ENCODE peak calls at places on chromosomes 1 and 21, in five cellular contexts. U, J, M, C and P are unnamed samples.

GRCh38 chr1:155860939-155861496 is 1.7 kb downstream of the SYT11 start:
- DNase-seq in U (no peak), J (no peak), M (no peak), C (no peak), P (no peak)

GRCh38 chr1:154502066-154502741 is at the start of the genes SHE and TDRD10:
- DNase-seq in U (no peak), J (no peak), M (peak), C (no peak), P (no peak)

GRCh38 chr1:192311281-192311680 is 5.5 kb upstream of the RGS21 start:
- DNase-seq in U (peak), J (peak), M (no peak), C (no peak), P (peak)

GRCh38 chr1:178693368-178693767 is 31.7 kb upstream of the RALGPS2 start:
- DNase-seq in U (peak), J (peak), M (no peak), C (peak), P (no peak)

GRCh38 chr1:202576816-202577215 is 133.4 kb downstream of the SYT2 start:
- DNase-seq in U (peak), J (no peak), M (no peak), C (no peak), P (peak)

GRCh38 chr1:113904292-113904673 is 316 bp downstream of the AP4B1 start:
- DNase-seq in U (no peak), J (no peak), M (peak), C (no peak), P (no peak)

GRCh38 chr1:8660455-8660854 is 157.0 kb downstream of the RERE start:
- DNase-seq in U (no peak), J (no peak), M (peak), C (no peak), P (no peak)

GRCh38 chr1:26252718-26253117 is 18.7 kb downstream of the CEP85 start:
- DNase-seq in U (no peak), J (no peak), M (no peak), C (no peak), P (no peak)

GRCh38 chr1:57963545-57963944 is 539.7 kb upstream of the DAB1 start:
- DNase-seq in U (no peak), J (no peak), M (no peak), C (no peak), P (peak)

GRCh38 chr1:51237714-51238403 is 1.8 kb downstream of the RNF11 start:
- DNase-seq in U (no peak), J (no peak), M (no peak), C (no peak), P (no peak)

GRCh38 chr21:27693376-27693775 is 726.5 kb upstream of the ADAMTS5 start:
- DNase-seq in U (no peak), J (no peak), M (no peak), C (no peak), P (no peak)

GRCh38 chr1:116740726-116741125 is 13.5 kb upstream of the CD2 start:
- DNase-seq in U (no peak), J (no peak), M (no peak), C (no peak), P (peak)

GRCh38 chr21:17775431-17776126 is 43.6 kb downstream of the C21orf91 start:
- DNase-seq in U (peak), J (no peak), M (no peak), C (no peak), P (no peak)

GRCh38 chr1:39690943-39691382 is 270 bp downstream of the HPCAL4 start:
- DNase-seq in U (no peak), J (no peak), M (peak), C (no peak), P (no peak)

GRCh38 chr21:28138272-28138671 is 854.4 kb downstream of the LTN1 start:
- DNase-seq in U (no peak), J (no peak), M (no peak), C (no peak), P (no peak)

GRCh38 chr1:3117879-3118278 is 48.9 kb downstream of the PRDM16 start:
- DNase-seq in U (no peak), J (no peak), M (no peak), C (no peak), P (no peak)

GRCh38 chr1:57295326-57295725 is 128.5 kb downstream of the DAB1 start:
- DNase-seq in U (no peak), J (no peak), M (no peak), C (no peak), P (no peak)

GRCh38 chr1:204377800-204378608 is 18.3 kb upstream of the PLEKHA6 start:
- DNase-seq in U (peak), J (no peak), M (peak), C (no peak), P (peak)

DNA sequence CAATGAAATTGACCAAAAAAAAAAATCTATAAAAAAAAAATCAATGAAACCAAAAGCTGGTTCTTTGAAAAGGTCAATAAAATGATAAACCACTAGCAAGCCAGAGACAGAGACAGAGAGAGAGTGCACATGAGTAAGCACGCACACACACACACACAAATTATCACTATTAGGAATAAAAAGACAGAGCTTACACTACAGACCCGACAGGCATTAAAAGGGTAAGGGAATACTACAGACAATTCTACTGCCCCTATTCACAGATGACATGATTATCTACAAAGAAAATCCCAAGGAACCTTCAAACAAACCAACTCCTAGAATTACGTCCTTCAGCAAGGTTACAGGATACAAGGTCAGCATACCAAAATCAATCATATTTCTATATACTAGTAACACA is 38.6 kb downstream of the TARBP1 start:
- DNase-seq in U (no peak), J (no peak), M (no peak), C (no peak), P (no peak)
- TF ChIP-seq MAX in U (no peak), J (no peak), M (no peak), C (no peak), P (no peak)

GRCh38 chr1:98316286-98316685 is 345.2 kb upstream of the SNX7 start:
- DNase-seq in U (no peak), J (no peak), M (no peak), C (no peak), P (no peak)

GRCh38 chr1:98314591-98314990 is 346.9 kb upstream of the SNX7 start:
- DNase-seq in U (no peak), J (no peak), M (no peak), C (no peak), P (no peak)

GRCh38 chr1:98321191-98321590 is 340.3 kb upstream of the SNX7 start:
- DNase-seq in U (no peak), J (no peak), M (no peak), C (no peak), P (no peak)

DNA sequence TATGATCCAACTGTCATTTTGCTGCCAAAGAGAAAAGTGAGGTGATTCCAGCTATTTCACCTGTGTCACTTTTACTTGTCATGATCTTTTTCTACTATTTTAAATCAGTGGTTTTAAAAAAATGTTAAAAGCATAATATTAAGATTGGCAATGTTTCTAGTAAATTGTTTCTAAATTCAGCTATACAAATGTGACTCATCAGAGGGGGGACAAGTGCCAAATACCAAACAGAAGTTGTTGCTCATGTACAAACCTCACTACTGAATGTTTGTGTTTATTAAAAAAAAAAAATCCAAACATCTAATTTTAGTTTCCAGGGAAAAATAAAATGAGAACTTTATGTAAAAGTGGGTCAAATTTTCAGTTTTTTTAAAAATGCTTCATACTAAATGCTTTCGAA is 346.2 kb upstream of the SNX7 start:
- DNase-seq in U (no peak), J (no peak), M (no peak), C (no peak), P (no peak)
- H3K4me3 ChIP-seq in U (no peak), J (no peak), M (no peak), C (no peak), P (no peak)

DNA sequence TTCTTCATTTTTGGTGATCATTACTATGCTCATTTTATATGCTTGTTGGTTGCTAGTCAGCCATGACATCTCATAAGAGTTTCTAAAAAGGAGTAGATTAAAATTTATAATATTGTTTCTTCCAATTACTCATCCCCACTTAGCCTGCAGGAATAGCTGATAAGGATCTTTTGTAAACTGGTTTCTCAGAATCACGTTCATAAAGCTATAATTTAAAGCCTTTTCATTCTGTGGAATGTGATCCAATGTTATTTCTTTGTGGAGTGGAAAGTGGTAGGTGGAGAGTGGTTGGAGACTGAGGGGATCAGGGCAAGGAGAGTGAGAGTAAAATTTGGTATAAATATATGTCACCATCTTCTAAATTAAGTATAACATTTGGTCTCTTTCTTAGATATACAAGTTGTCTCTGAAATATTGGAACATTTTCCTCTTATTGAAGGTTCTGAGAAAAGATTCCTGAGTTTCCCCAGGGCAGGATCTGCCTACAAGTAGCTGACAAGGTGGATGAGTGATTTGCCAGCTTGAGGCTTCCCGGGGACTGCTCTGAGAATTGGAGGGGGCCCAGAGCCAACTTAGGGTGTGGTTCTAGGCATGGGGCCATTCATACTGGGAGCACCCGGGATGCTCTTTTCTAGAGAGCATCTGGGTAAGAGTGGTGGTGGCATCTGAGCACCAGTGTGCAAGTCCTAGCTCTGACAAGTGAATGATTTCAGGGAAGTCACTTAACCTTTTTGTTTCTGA is 116.4 kb downstream of the TBX19 start:
- DNase-seq in U (no peak), J (no peak), M (no peak), C (no peak), P (no peak)
- TF ChIP-seq MAX in U (no peak), J (no peak), M (no peak), C (no peak), P (no peak)

GRCh38 chr1:94092210-94092613 is 28.7 kb downstream of the ABCA4 start:
- DNase-seq in U (no peak), J (no peak), M (peak), C (no peak), P (peak)
- H3K4me3 ChIP-seq in U (no peak), J (no peak), M (no peak), C (no peak), P (no peak)

GRCh38 chr1:150268342-150268705 is 492 bp downstream of the APH1A start:
- DNase-seq in U (no peak), J (no peak), M (peak), C (no peak), P (no peak)
- TF ChIP-seq MAX in U (no peak), J (no peak), M (no peak), C (no peak), P (no peak)